ENCODE peak calls at places on chromosomes 4 and X, in four cellular contexts. Q, Y, K and U are unnamed samples.

GRCh38 chr4:53478671-53479456 is 101.4 kb downstream of the FIP1L1 start:
- DNase-seq in Q (no peak), Y (no peak), K (no peak), U (no peak)

GRCh38 chrX:50920132-50920531 is 9.6 kb downstream of the BMP15 start:
- DNase-seq in Q (no peak), Y (no peak), K (peak; percentile 1), U (no peak)

GRCh38 chrX:68929332-68930150 is 100.7 kb downstream of the EFNB1 start:
- DNase-seq in Q (no peak), Y (no peak), K (no peak), U (no peak)

GRCh38 chr4:139214039-139214534 is 37.1 kb upstream of the ELF2 start:
- DNase-seq in Q (peak; percentile 65), Y (peak; percentile 70), K (peak; percentile 69), U (no peak)

GRCh38 chr4:10020871-10021676 is at the start of gene SLC2A9:
- DNase-seq in Q (no peak), Y (no peak), K (peak; percentile 77), U (no peak)

GRCh38 chr4:139523076-139523475 is 32.9 kb downstream of the SETD7 start:
- DNase-seq in Q (no peak), Y (no peak), K (no peak), U (no peak)

GRCh38 chr4:39043697-39044363 is 11.6 kb upstream of the TMEM156 start:
- DNase-seq in Q (peak; percentile 32), Y (no peak), K (peak; percentile 24), U (peak; percentile 34)

GRCh38 chr4:96698891-96699290 is 859.0 kb downstream of the PDHA2 start:
- DNase-seq in Q (no peak), Y (no peak), K (no peak), U (no peak)

GRCh38 chrX:117532339-117532738 is 584.3 kb downstream of the KLHL13 start:
- DNase-seq in Q (no peak), Y (no peak), K (no peak), U (no peak)

GRCh38 chr4:139476363-139476762 is 22.4 kb downstream of the RAB33B start:
- DNase-seq in Q (no peak), Y (no peak), K (no peak), U (no peak)

GRCh38 chrX:132226169-132226568 is 6.9 kb upstream of the RAP2C start:
- DNase-seq in Q (no peak), Y (no peak), K (no peak), U (peak; percentile 7)

GRCh38 chrX:3599787-3600465 is 113.5 kb downstream of the PRKX start:
- DNase-seq in Q (no peak), Y (no peak), K (no peak), U (no peak)

GRCh38 chrX:110268875-110269274 is 49.0 kb downstream of the AMMECR1 start:
- DNase-seq in Q (no peak), Y (peak; percentile 21), K (no peak), U (peak; percentile 1)

GRCh38 chr4:87025614-87026041 is 90.8 kb downstream of the AFF1 start:
- DNase-seq in Q (peak; percentile 50), Y (no peak), K (peak; percentile 71), U (no peak)

GRCh38 chr4:141548791-141549190 is 87.6 kb upstream of the IL15 start:
- DNase-seq in Q (no peak), Y (no peak), K (no peak), U (no peak)

GRCh38 chr4:101306225-101306624 is 41.1 kb downstream of the PPP3CA start:
- DNase-seq in Q (no peak), Y (no peak), K (no peak), U (no peak)

GRCh38 chrX:46577116-46578005 is 3.8 kb downstream of the CHST7 start:
- DNase-seq in Q (no peak), Y (no peak), K (no peak), U (no peak)

GRCh38 chr4:80343887-80344286 is 8.4 kb downstream of the CFAP299 start:
- DNase-seq in Q (no peak), Y (no peak), K (no peak), U (no peak)

GRCh38 chr4:152738812-152739211 is 40.7 kb downstream of the TIGD4 start:
- DNase-seq in Q (no peak), Y (no peak), K (no peak), U (no peak)

GRCh38 chrX:1392376-1393130 is 640 bp upstream of the SLC25A6 start:
- DNase-seq in Q (no peak), Y (peak; percentile 46), K (no peak), U (peak; percentile 81)

GRCh38 chr4:24704152-24704551 is 91.2 kb upstream of the SOD3 start:
- DNase-seq in Q (no peak), Y (no peak), K (no peak), U (no peak)

GRCh38 chrX:31500920-31501319 is 429.1 kb upstream of the FTHL17 start:
- DNase-seq in Q (no peak), Y (no peak), K (no peak), U (no peak)

GRCh38 chrX:30906726-30907125 is 17.7 kb upstream of the TAB3 start:
- DNase-seq in Q (no peak), Y (no peak), K (no peak), U (no peak)

GRCh38 chr4:159048166-159048886 is 54.6 kb upstream of the RAPGEF2 start:
- DNase-seq in Q (no peak), Y (peak; percentile 70), K (peak; percentile 84), U (peak; percentile 48)

GRCh38 chr4:59936566-59936965 is 1263.6 kb upstream of the ADGRL3 start:
- DNase-seq in Q (no peak), Y (no peak), K (no peak), U (no peak)

GRCh38 chr4:173459857-173460256 is 60.9 kb upstream of the SCRG1 start:
- DNase-seq in Q (no peak), Y (no peak), K (no peak), U (no peak)

GRCh38 chr4:15695240-15695699 is 7.6 kb upstream of the BST1 start:
- DNase-seq in Q (no peak), Y (no peak), K (no peak), U (no peak)

GRCh38 chr4:16597829-16598228 is 300.6 kb downstream of the LDB2 start:
- DNase-seq in Q (no peak), Y (no peak), K (peak; percentile 4), U (no peak)

GRCh38 chr4:158535130-158535614 is 13.5 kb downstream of the RXFP1 start:
- DNase-seq in Q (no peak), Y (no peak), K (no peak), U (no peak)

GRCh38 chr4:86737244-86737643 is 111.9 kb downstream of the SLC10A6 start:
- DNase-seq in Q (no peak), Y (no peak), K (no peak), U (no peak)

GRCh38 chr4:188867796-188868195 is 728.6 kb downstream of the TRIML1 start:
- DNase-seq in Q (no peak), Y (no peak), K (no peak), U (no peak)

GRCh38 chr4:124722069-124722468 is 9.5 kb upstream of the ANKRD50 start:
- DNase-seq in Q (no peak), Y (no peak), K (no peak), U (no peak)

GRCh38 chrX:9765737-9766098 is at the start of gene GPR143:
- DNase-seq in Q (no peak), Y (no peak), K (no peak), U (no peak)

GRCh38 chr4:168059251-168059650 is 33.1 kb upstream of the ANXA10 start:
- DNase-seq in Q (no peak), Y (no peak), K (no peak), U (no peak)

GRCh38 chrX:94053575-94053974 is 379.6 kb downstream of the FAM133A start:
- DNase-seq in Q (no peak), Y (no peak), K (no peak), U (no peak)

GRCh38 chr4:6546681-6547447 is 28.1 kb upstream of the MAN2B2 start:
- DNase-seq in Q (no peak), Y (peak; percentile 79), K (peak; percentile 59), U (peak; percentile 85)
- TF ChIP-seq NFIC in Q (no peak), Y (no peak), K (no peak), U (no peak)

GRCh38 chr4:3785292-3785565 is 19.0 kb downstream of the ADRA2C start:
- DNase-seq in Q (no peak), Y (no peak), K (no peak), U (no peak)

GRCh38 chr4:3784469-3785291 is 18.5 kb downstream of the ADRA2C start:
- DNase-seq in Q (no peak), Y (no peak), K (peak; percentile 92), U (no peak)

GRCh38 chr4:3787489-3788365 is 21.5 kb downstream of the ADRA2C start:
- DNase-seq in Q (no peak), Y (no peak), K (no peak), U (no peak)

GRCh38 chr4:3788366-3788660 is 22.1 kb downstream of the ADRA2C start:
- DNase-seq in Q (no peak), Y (no peak), K (no peak), U (no peak)

DNA sequence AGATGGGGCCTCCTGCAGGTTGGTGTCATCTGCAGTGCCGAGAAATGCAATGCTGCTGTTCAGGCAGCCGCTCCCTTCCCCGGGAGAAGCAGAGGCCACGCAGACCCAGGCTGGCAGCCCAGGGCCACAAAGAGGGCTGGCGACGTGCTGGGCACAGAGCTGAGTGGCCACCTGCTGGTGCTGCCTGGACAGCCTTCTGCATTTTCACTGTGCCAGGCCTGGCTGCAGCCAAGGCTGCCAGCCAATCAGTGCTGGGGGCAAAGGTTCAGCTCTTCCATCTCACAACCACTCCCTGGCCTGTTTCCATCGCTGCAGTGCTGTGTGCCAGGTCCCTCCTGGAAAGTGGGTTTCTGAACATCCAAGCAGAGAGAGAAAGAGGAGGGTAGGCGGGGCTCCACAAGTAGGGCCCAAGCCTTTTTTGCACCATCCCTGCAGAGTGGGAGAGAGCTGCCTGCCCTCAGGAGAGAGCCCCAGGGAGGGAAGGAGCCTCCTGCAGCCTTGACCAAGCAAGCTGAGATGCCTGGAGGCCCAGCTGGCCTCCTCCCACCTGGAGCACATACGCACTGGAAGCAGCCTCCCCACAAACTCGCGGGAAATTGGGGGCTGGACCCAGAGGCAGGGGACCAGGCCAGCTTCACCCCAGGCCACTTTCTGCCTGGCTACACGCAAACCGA is 20.1 kb downstream of the ADRA2C start:
- DNase-seq in Q (no peak), Y (no peak), K (peak; percentile 59), U (peak; percentile 93)
- TF ChIP-seq NFIC in Q (no peak), Y (no peak), K (no peak), U (no peak)

GRCh38 chr4:55311792-55312490 is 34.1 kb upstream of the SRD5A3 start:
- DNase-seq in Q (no peak), Y (no peak), K (no peak), U (no peak)
- TF ChIP-seq NFIC in Q (no peak), Y (peak; percentile 5), K (no peak), U (no peak)

GRCh38 chrX:153333271-153333670 is 682 bp upstream of the ZNF275 start:
- DNase-seq in Q (no peak), Y (no peak), K (no peak), U (no peak)
- TF ChIP-seq NFIC in Q (no peak), Y (no peak), K (no peak), U (no peak)

GRCh38 chrX:39577976-39578962 is 519.5 kb downstream of the BCOR start:
- DNase-seq in Q (peak; percentile 68), Y (no peak), K (no peak), U (no peak)
- TF ChIP-seq NFIC in Q (no peak), Y (no peak), K (no peak), U (no peak)